ENCODE peak calls at places on chromosomes 4 and X, in four cellular contexts. One of them, this sample, is unnamed.

GRCh38 chrX:44973420-44973932 is 100.5 kb downstream of the KDM6A start:
- DNase-seq in K562: no peak
- DNase-seq in A549: no peak
- DNase-seq in Panc1: no peak
- DNase-seq in this sample: no peak

GRCh38 chr4:11130195-11130975 is 298.3 kb downstream of the HS3ST1 start:
- DNase-seq in A549: no peak
- DNase-seq in K562: no peak
- DNase-seq in Panc1: no peak
- DNase-seq in this sample: no peak

GRCh38 chr4:176622251-176622968 is 170.3 kb downstream of the VEGFC start:
- DNase-seq in A549: no peak
- DNase-seq in K562: no peak
- DNase-seq in Panc1: no peak
- DNase-seq in this sample: no peak

GRCh38 chr4:159837071-159837470 is 734.2 kb downstream of the RAPGEF2 start:
- DNase-seq in A549: no peak
- DNase-seq in Panc1: no peak
- DNase-seq in K562: no peak
- DNase-seq in this sample: no peak

GRCh38 chr4:105399535-105400161 is 74.2 kb downstream of the PPA2 start:
- DNase-seq in Panc1: peak; percentile 24
- DNase-seq in A549: no peak
- DNase-seq in K562: no peak
- DNase-seq in this sample: no peak

GRCh38 chr4:180437601-180438000 is 1805.6 kb upstream of the TENM3 start:
- DNase-seq in Panc1: no peak
- DNase-seq in A549: no peak
- DNase-seq in K562: no peak
- DNase-seq in this sample: no peak

GRCh38 chrX:138745215-138745614 is 33.7 kb upstream of the FGF13 start:
- DNase-seq in K562: peak; percentile 59
- DNase-seq in Panc1: no peak
- DNase-seq in A549: peak; percentile 2
- DNase-seq in this sample: peak; percentile 12

GRCh38 chr4:40721730-40722171 is 28.0 kb upstream of the NSUN7 start:
- DNase-seq in K562: no peak
- DNase-seq in Panc1: no peak
- DNase-seq in A549: no peak
- DNase-seq in this sample: peak; percentile 4

GRCh38 chrX:78514852-78515251 is 144.3 kb downstream of the RTL3 start:
- DNase-seq in A549: no peak
- DNase-seq in K562: no peak
- DNase-seq in Panc1: no peak
- DNase-seq in this sample: no peak

GRCh38 chr4:57410331-57411052 is 300.3 kb upstream of the IGFBP7 start:
- DNase-seq in A549: no peak
- DNase-seq in Panc1: no peak
- DNase-seq in K562: no peak
- DNase-seq in this sample: no peak

GRCh38 chr4:41212221-41213203 is 1.8 kb downstream of the APBB2 start:
- DNase-seq in Panc1: peak; percentile 69
- DNase-seq in K562: no peak
- DNase-seq in A549: peak; percentile 62
- DNase-seq in this sample: peak; percentile 64

GRCh38 chr4:73067971-73068394 is 1.5 kb downstream of the COX18 start:
- DNase-seq in Panc1: no peak
- DNase-seq in A549: no peak
- DNase-seq in K562: no peak
- DNase-seq in this sample: no peak

GRCh38 chr4:69984030-69984443 is 11.7 kb upstream of the STATH start:
- DNase-seq in Panc1: no peak
- DNase-seq in K562: no peak
- DNase-seq in A549: no peak
- DNase-seq in this sample: peak; percentile 79

GRCh38 chrX:52577464-52578173 is 60.8 kb upstream of the XAGE1B start:
- DNase-seq in Panc1: no peak
- DNase-seq in A549: no peak
- DNase-seq in K562: no peak
- DNase-seq in this sample: no peak

GRCh38 chr4:180335571-180335970 is 1907.6 kb upstream of the TENM3 start:
- DNase-seq in Panc1: no peak
- DNase-seq in K562: no peak
- DNase-seq in A549: no peak
- DNase-seq in this sample: no peak

GRCh38 chr4:48635310-48635709 is 144.8 kb downstream of the FRYL start:
- DNase-seq in K562: no peak
- DNase-seq in Panc1: peak; percentile 50
- DNase-seq in A549: no peak
- DNase-seq in this sample: peak; percentile 9

GRCh38 chr4:13481569-13481968 is 2.6 kb downstream of the RAB28 start:
- DNase-seq in Panc1: no peak
- DNase-seq in K562: no peak
- DNase-seq in A549: no peak
- DNase-seq in this sample: no peak

GRCh38 chrX:147803948-147804347 is 107.8 kb upstream of the FMR1 start:
- DNase-seq in A549: peak; percentile 0
- DNase-seq in Panc1: no peak
- DNase-seq in K562: peak; percentile 5
- DNase-seq in this sample: peak; percentile 24

GRCh38 chr4:58475097-58475496 is 1364.9 kb upstream of the IGFBP7 start:
- DNase-seq in K562: no peak
- DNase-seq in A549: no peak
- DNase-seq in Panc1: no peak
- DNase-seq in this sample: no peak

GRCh38 chrX:103063191-103063845 is 653 bp downstream of the BEX1 start:
- DNase-seq in Panc1: no peak
- DNase-seq in A549: no peak
- DNase-seq in K562: no peak
- DNase-seq in this sample: peak; percentile 9

GRCh38 chrX:66717926-66718325 is 79.0 kb upstream of the EDA2R start:
- DNase-seq in A549: no peak
- DNase-seq in K562: no peak
- DNase-seq in Panc1: no peak
- DNase-seq in this sample: no peak

GRCh38 chr4:2745981-2746806 is 9.9 kb downstream of the TNIP2 start:
- DNase-seq in A549: peak; percentile 36
- DNase-seq in K562: no peak
- DNase-seq in Panc1: no peak
- DNase-seq in this sample: no peak
- TF ChIP-seq REST in A549: no peak
- TF ChIP-seq REST in K562: no peak
- TF ChIP-seq REST in Panc1: no peak
- TF ChIP-seq REST in this sample: no peak

GRCh38 chrX:153469811-153470410 is 465 bp downstream of the HAUS7 start:
- DNase-seq in A549: peak; percentile 47
- DNase-seq in Panc1: no peak
- DNase-seq in K562: peak; percentile 65
- DNase-seq in this sample: no peak
- TF ChIP-seq REST in A549: peak; percentile 47
- TF ChIP-seq REST in Panc1: peak; percentile 83
- TF ChIP-seq REST in K562: peak; percentile 92
- TF ChIP-seq REST in this sample: no peak

DNA sequence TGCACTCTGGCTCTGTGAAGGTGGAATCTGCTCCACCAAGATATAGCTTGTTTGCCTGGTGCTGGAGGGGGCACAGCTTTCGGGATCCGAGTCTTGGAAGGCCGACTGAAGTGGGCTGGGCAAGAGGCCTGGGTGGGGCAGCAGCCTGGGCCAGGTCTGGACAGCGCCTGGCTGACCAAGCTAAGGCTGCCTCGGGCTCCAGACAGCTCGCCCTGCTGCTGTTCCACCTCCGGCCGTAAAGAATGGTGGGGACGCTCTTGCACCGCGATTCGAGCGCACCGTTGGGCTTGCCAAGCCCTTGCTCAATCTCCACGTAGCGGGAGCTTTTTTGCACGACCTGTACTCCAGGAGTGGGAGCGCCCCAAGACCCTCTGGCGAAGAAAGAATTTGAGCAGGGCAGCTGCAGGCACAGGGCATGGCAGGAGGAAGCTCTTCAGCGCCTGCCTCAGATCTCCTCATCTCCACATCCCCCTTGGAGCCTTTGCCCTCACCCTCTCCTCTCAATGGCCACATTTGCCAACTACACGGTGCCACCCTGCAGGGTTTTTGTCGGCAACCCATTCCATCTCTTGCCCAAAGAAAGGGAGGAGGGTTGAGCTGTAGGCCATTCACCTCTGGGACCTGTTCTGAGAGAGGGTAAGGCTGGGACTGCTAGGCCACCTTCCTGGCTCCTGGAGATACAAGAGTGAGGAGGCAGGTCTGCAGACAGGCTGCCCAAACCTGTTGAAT is 18.9 kb downstream of the CNGA2 start:
- DNase-seq in A549: peak; percentile 50
- DNase-seq in K562: peak; percentile 64
- DNase-seq in Panc1: peak; percentile 22
- DNase-seq in this sample: peak; percentile 13
- TF ChIP-seq REST in A549: peak; percentile 52
- TF ChIP-seq REST in K562: peak; percentile 60
- TF ChIP-seq REST in Panc1: peak; percentile 82
- TF ChIP-seq REST in this sample: no peak

GRCh38 chrX:153897899-153898298 is 6.6 kb upstream of the AVPR2 start:
- DNase-seq in A549: no peak
- DNase-seq in K562: peak; percentile 38
- DNase-seq in Panc1: no peak
- DNase-seq in this sample: no peak

GRCh38 chrX:153902388-153902787 is 2.1 kb upstream of the AVPR2 start:
- DNase-seq in K562: no peak
- DNase-seq in Panc1: no peak
- DNase-seq in A549: no peak
- DNase-seq in this sample: no peak

GRCh38 chrX:153901753-153902140 is 2.7 kb upstream of the AVPR2 start:
- DNase-seq in A549: no peak
- DNase-seq in K562: no peak
- DNase-seq in Panc1: no peak
- DNase-seq in this sample: no peak

GRCh38 chrX:153903238-153903980 is 1.1 kb upstream of the AVPR2 start:
- DNase-seq in A549: no peak
- DNase-seq in Panc1: no peak
- DNase-seq in K562: no peak
- DNase-seq in this sample: no peak

GRCh38 chrX:153900806-153901752 is 3.4 kb upstream of the AVPR2 start:
- DNase-seq in A549: peak; percentile 68
- DNase-seq in K562: peak; percentile 65
- DNase-seq in Panc1: no peak
- DNase-seq in this sample: no peak
- TF ChIP-seq REST in A549: no peak
- TF ChIP-seq REST in K562: no peak
- TF ChIP-seq REST in Panc1: peak; percentile 50
- TF ChIP-seq REST in this sample: no peak

GRCh38 chr4:91448668-91449330 is 855.0 kb upstream of the GRID2 start:
- DNase-seq in K562: no peak
- DNase-seq in Panc1: no peak
- DNase-seq in A549: no peak
- DNase-seq in this sample: no peak

GRCh38 chr4:91447168-91447567 is 856.6 kb upstream of the GRID2 start:
- DNase-seq in Panc1: no peak
- DNase-seq in K562: no peak
- DNase-seq in A549: no peak
- DNase-seq in this sample: no peak
- TF ChIP-seq REST in Panc1: no peak
- TF ChIP-seq REST in K562: no peak
- TF ChIP-seq REST in A549: no peak
- TF ChIP-seq REST in this sample: no peak

GRCh38 chr4:8307126-8307525 is 37.6 kb downstream of the HTRA3 start:
- DNase-seq in A549: no peak
- DNase-seq in Panc1: no peak
- DNase-seq in K562: no peak
- DNase-seq in this sample: no peak
- TF ChIP-seq REST in A549: no peak
- TF ChIP-seq REST in Panc1: no peak
- TF ChIP-seq REST in K562: no peak
- TF ChIP-seq REST in this sample: peak; percentile 51

GRCh38 chr4:7103031-7103598 is 35.3 kb upstream of the GRPEL1 start:
- DNase-seq in A549: peak; percentile 86
- DNase-seq in K562: peak; percentile 99
- DNase-seq in Panc1: no peak
- DNase-seq in this sample: peak; percentile 64
- TF ChIP-seq REST in A549: no peak
- TF ChIP-seq REST in K562: no peak
- TF ChIP-seq REST in Panc1: no peak
- TF ChIP-seq REST in this sample: no peak

DNA sequence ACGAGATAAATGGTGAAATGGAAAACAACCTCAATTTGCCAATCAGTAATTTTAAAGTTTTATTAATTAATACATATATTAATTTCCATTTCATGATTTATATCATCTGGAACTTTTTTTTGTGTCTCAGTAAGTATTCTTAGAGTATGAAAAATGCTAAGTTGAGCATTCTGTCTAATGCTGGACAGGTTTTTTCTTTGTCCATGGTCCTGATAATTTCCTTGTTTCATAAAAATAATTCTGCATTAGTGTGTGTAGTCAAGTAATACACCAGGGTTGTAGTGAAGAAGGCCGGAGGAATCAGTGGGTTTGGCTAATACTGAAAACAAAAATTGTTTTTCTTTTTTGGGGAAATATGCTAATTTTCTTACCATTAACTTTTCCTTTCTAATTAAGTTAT is 9.9 kb downstream of the ANAPC4 start:
- DNase-seq in K562: no peak
- DNase-seq in Panc1: no peak
- DNase-seq in A549: no peak
- DNase-seq in this sample: no peak
- TF ChIP-seq REST in K562: no peak
- TF ChIP-seq REST in Panc1: no peak
- TF ChIP-seq REST in A549: peak; percentile 59
- TF ChIP-seq REST in this sample: no peak